ENCODE peak calls at places on chromosome 20, in six cellular contexts. Q, X, G, P, U and N are unnamed samples.

GRCh38 chr20:54669054-54669390 is 193.6 kb downstream of the DOK5 start:
- DNase-seq in P (no peak), G (no peak), Q (no peak), U (no peak), X (no peak), N (no peak)

GRCh38 chr20:57928181-57928967 is 218.6 kb upstream of the PMEPA1 start:
- DNase-seq in U (no peak), G (no peak), P (no peak), X (no peak), Q (no peak), N (no peak)

GRCh38 chr20:7291319-7291943 is 523.9 kb downstream of the BMP2 start:
- DNase-seq in Q (no peak), G (no peak), U (no peak), X (no peak), P (no peak), N (no peak)

GRCh38 chr20:34762031-34762555 is 57.9 kb downstream of the TP53INP2 start:
- DNase-seq in P (no peak), G (no peak), U (no peak), X (no peak), Q (no peak), N (no peak)

GRCh38 chr20:32482251-32483220 is 102.6 kb downstream of the NOL4L start:
- DNase-seq in P (peak), X (no peak), Q (no peak), G (peak), U (peak), N (no peak)

GRCh38 chr20:32019156-32019510 is 8.9 kb downstream of the CCM2L start:
- DNase-seq in G (peak), P (peak), X (no peak), Q (peak), U (no peak), N (no peak)

GRCh38 chr20:58087567-58087858 is 140.9 kb downstream of the ANKRD60 start:
- DNase-seq in P (no peak), G (no peak), X (no peak), Q (no peak), U (no peak), N (no peak)

GRCh38 chr20:25676164-25676809 is 20.4 kb downstream of the ZNF337 start:
- DNase-seq in Q (no peak), G (no peak), U (no peak), X (no peak), P (no peak), N (no peak)

GRCh38 chr20:51562334-51563140 is 20.0 kb upstream of the NFATC2 start:
- DNase-seq in X (peak), G (peak), Q (peak), U (no peak), P (peak), N (peak)